ENCODE peak calls at places on chromosomes 12 and 14, in four cellular contexts. U is stimulated activated CD4-positive, alpha-beta T cell treated with anti-CD3 and anti-CD28 coated beads, Interleukin-12 subunit alpha, Interleukin-12 subunit beta, amount 100 ng/mL, for 24 hours; T is left ventricle myocardium superior; Y is occipital lobe. F is an unnamed sample.

GRCh38 chr12:102527256-102527720 is 46.9 kb upstream of the IGF1 start:
- DNase-seq in U (no peak), T (no peak), Y (no peak), F (no peak)

GRCh38 chr14:77364146-77364545 is 12.7 kb downstream of the TMED8 start:
- DNase-seq in U (no peak), T (no peak), Y (no peak), F (no peak)

GRCh38 chr14:92531151-92531873 is 17.7 kb downstream of the RIN3 start:
- DNase-seq in U (no peak), T (no peak), Y (no peak), F (no peak)

GRCh38 chr14:34303811-34304210 is 158.2 kb downstream of the SPTSSA start:
- DNase-seq in U (no peak), T (no peak), Y (no peak), F (no peak)

GRCh38 chr12:27332407-27333310 is at the start of gene BMAL2:
- DNase-seq in U (peak), T (peak), Y (peak), F (no peak)

GRCh38 chr12:104505095-104505819 is 48.5 kb downstream of the CHST11 start:
- DNase-seq in U (no peak), T (no peak), Y (no peak), F (no peak)

GRCh38 chr12:127388985-127389384 is 878.0 kb upstream of the TMEM132C start:
- DNase-seq in U (no peak), T (no peak), Y (no peak), F (no peak)

GRCh38 chr14:100680439-100681051 is 46.1 kb upstream of the DLK1 start:
- DNase-seq in U (no peak), T (peak), Y (no peak), F (no peak)

GRCh38 chr12:69330475-69331473 is 17.4 kb upstream of the LYZ start:
- DNase-seq in U (peak), T (peak), Y (no peak), F (no peak)

GRCh38 chr14:102184678-102185040 is 45.0 kb downstream of the WDR20 start:
- DNase-seq in U (no peak), T (no peak), Y (no peak), F (no peak)

GRCh38 chr12:95506707-95507523 is 33.0 kb downstream of the METAP2 start:
- DNase-seq in U (no peak), T (no peak), Y (no peak), F (no peak)

GRCh38 chr12:31672521-31672920 is 13.0 kb downstream of the ETFBKMT start:
- DNase-seq in U (no peak), T (no peak), Y (no peak), F (no peak)

GRCh38 chr12:74337951-74338350 is 199.7 kb upstream of the ATXN7L3B start:
- DNase-seq in U (no peak), T (no peak), Y (no peak), F (peak)

GRCh38 chr12:26810330-26810729 is 22.7 kb downstream of the ITPR2 start:
- DNase-seq in U (no peak), T (peak), Y (peak), F (no peak)

GRCh38 chr12:53418221-53418620 is 5.4 kb upstream of the AMHR2 start:
- DNase-seq in U (no peak), T (no peak), Y (no peak), F (no peak)

GRCh38 chr12:109131522-109132050 is 15.2 kb downstream of the ACACB start:
- DNase-seq in U (no peak), T (peak), Y (no peak), F (no peak)

GRCh38 chr12:120584343-120585149 is 3.3 kb upstream of the POP5 start:
- DNase-seq in U (peak), T (peak), Y (peak), F (no peak)

GRCh38 chr12:106769078-106769477 is 5.4 kb upstream of the RIC8B start:
- DNase-seq in U (no peak), T (no peak), Y (no peak), F (no peak)

GRCh38 chr12:121467638-121468403 is 67.9 kb downstream of the RNF34 start:
- DNase-seq in U (no peak), T (peak), Y (no peak), F (no peak)

GRCh38 chr14:22565391-22565945 is 23.6 kb downstream of the DAD1 start:
- DNase-seq in U (no peak), T (no peak), Y (no peak), F (no peak)

GRCh38 chr14:22982013-22982476 is 306 bp downstream of the AJUBA start:
- DNase-seq in U (no peak), T (no peak), Y (no peak), F (no peak)

GRCh38 chr12:122449317-122449716 is 26.8 kb upstream of the CLIP1 start:
- DNase-seq in U (no peak), T (no peak), Y (no peak), F (no peak)

GRCh38 chr14:105492051-105492965 is 1.3 kb downstream of the TEDC1 start:
- DNase-seq in U (no peak), T (peak), Y (no peak), F (no peak)

GRCh38 chr12:52992699-52993557 is 13.3 kb upstream of the EIF4B start:
- DNase-seq in U (no peak), T (no peak), Y (no peak), F (no peak)

GRCh38 chr14:28382460-28383220 is 383.9 kb upstream of the FOXG1 start:
- DNase-seq in U (no peak), T (no peak), Y (no peak), F (no peak)

GRCh38 chr12:58069268-58069967 is 128.1 kb downstream of the ATP23 start:
- DNase-seq in U (no peak), T (no peak), Y (no peak), F (no peak)

GRCh38 chr12:94374124-94374523 is 85.5 kb downstream of the CEP83 start:
- DNase-seq in U (no peak), T (no peak), Y (no peak), F (no peak)

GRCh38 chr12:121955258-121956040 is 37.1 kb downstream of the CFAP251 start:
- DNase-seq in U (no peak), T (no peak), Y (no peak), F (no peak)

F was measured in keratinocyte.